ENCODE peak calls at places on chromosomes 16 and 17, in seven cellular contexts. U is HEK293T; X is activated effector memory CD4-positive, alpha-beta T cell treated with anti-CD3 and anti-CD28 coated beads, Interleukin-2, amount 50 U/mL, for 16 hours; A is adipocyte; J is AG04450; K is Ammon's horn; M is AG10803. T is an unnamed sample.

GRCh38 chr16:67461600-67462278 is 19.2 kb downstream of the ATP6V0D1 start:
- DNase-seq in J (no peak), K (no peak), M (no peak), U (no peak), A (no peak), X (no peak), T (no peak)

GRCh38 chr17:29102741-29103181 is 59.8 kb downstream of the PIPOX start:
- DNase-seq in J (no peak), U (no peak), M (no peak), A (no peak), K (no peak), X (no peak), T (no peak)

GRCh38 chr16:6149031-6149430 is 1051.4 kb upstream of the EEF2KMT start:
- DNase-seq in A (no peak), K (no peak), U (no peak), J (no peak), M (no peak), X (no peak), T (no peak)

GRCh38 chr16:22191089-22191965 is 14.8 kb upstream of the EEF2K start:
- DNase-seq in J (peak), K (peak), M (peak), U (peak), A (peak), X (peak), T (peak)

GRCh38 chr16:75109732-75110243 is 6.8 kb downstream of the LDHD start:
- DNase-seq in K (no peak), M (no peak), U (no peak), X (no peak), A (no peak), J (no peak), T (no peak)

GRCh38 chr16:83870830-83871229 is 28.1 kb upstream of the MLYCD start:
- DNase-seq in M (no peak), U (no peak), X (no peak), J (no peak), K (no peak), A (no peak), T (no peak)

GRCh38 chr16:12113581-12114375 is 137.2 kb downstream of the SNX29 start:
- DNase-seq in M (peak), X (no peak), A (no peak), J (no peak), U (no peak), K (peak), T (no peak)

GRCh38 chr17:73427198-73427597 is 115.4 kb upstream of the CDC42EP4 start:
- DNase-seq in A (no peak), M (no peak), X (no peak), U (no peak), J (no peak), K (no peak), T (no peak)

GRCh38 chr17:78915872-78916632 is 9.1 kb downstream of the TIMP2 start:
- DNase-seq in M (peak), K (no peak), A (peak), U (no peak), J (no peak), X (no peak), T (peak)

GRCh38 chr16:16041196-16041892 is 91.9 kb downstream of the ABCC1 start:
- DNase-seq in X (no peak), K (no peak), A (no peak), M (no peak), J (no peak), U (no peak), T (no peak)

GRCh38 chr17:35605753-35606152 is 18.6 kb downstream of the AP2B1 start:
- DNase-seq in M (peak), K (peak), X (no peak), J (no peak), A (peak), U (no peak), T (no peak)

GRCh38 chr16:31397101-31397660 is 4.0 kb downstream of the ITGAD start:
- DNase-seq in J (no peak), U (no peak), X (no peak), A (no peak), M (no peak), K (no peak), T (no peak)

GRCh38 chr16:89006036-89006752 is 29.2 kb upstream of the CBFA2T3 start:
- DNase-seq in X (no peak), M (no peak), A (no peak), J (no peak), U (no peak), K (no peak), T (no peak)